ENCODE peak calls at places on chromosome 2, in nine cellular contexts. I is suprapubic skin, J is heart left ventricle, T is esophagus muscularis mucosa, A is body of pancreas, L is transverse colon, B is aorta, C is pancreas, X is IMR-90. D is an unnamed sample. For H3K27me3 and H3K4me1, the result is how much of the 10 kb centered on the place peaks cover.

GRCh38 chr2:137748533-137748932 is 215.7 kb upstream of the HNMT start:
- DNase-seq in I (no peak), J (no peak), T (no peak), A (no peak), L (no peak), B (no peak), C (no peak), X (no peak), D (no peak)

GRCh38 chr2:63537306-63537705 is 51.0 kb downstream of the WDPCP start:
- DNase-seq in I (no peak), J (no peak), T (no peak), A (no peak), L (no peak), B (no peak), C (no peak), X (peak), D (no peak)

GRCh38 chr2:63861220-63861822 is 19.6 kb downstream of the UGP2 start:
- DNase-seq in I (no peak), J (peak), T (no peak), A (peak), L (peak), B (no peak), C (no peak), X (peak), D (peak)

GRCh38 chr2:121363632-121364420 is 78.8 kb upstream of the TFCP2L1 start:
- DNase-seq in I (no peak), J (no peak), T (no peak), A (no peak), L (peak), B (no peak), C (no peak), X (peak), D (no peak)

GRCh38 chr2:197838036-197838435 is 33.6 kb downstream of the PLCL1 start:
- DNase-seq in I (no peak), J (no peak), T (no peak), A (no peak), L (no peak), B (no peak), C (no peak), X (peak), D (no peak)

GRCh38 chr2:241137276-241138190 is 11.7 kb downstream of the PASK start:
- DNase-seq in I (no peak), J (no peak), T (no peak), A (no peak), L (no peak), B (peak), C (no peak), X (no peak), D (no peak)

GRCh38 chr2:105712981-105713596 is 31.6 kb upstream of the NCK2 start:
- DNase-seq in I (no peak), J (no peak), T (peak), A (no peak), L (no peak), B (no peak), C (no peak), X (peak), D (no peak)

GRCh38 chr2:19264847-19265246 is 93.6 kb downstream of the OSR1 start:
- DNase-seq in I (no peak), J (no peak), T (no peak), A (no peak), L (no peak), B (no peak), C (no peak), X (no peak), D (no peak)

GRCh38 chr2:118269408-118270051 is 181.3 kb downstream of the INSIG2 start:
- DNase-seq in I (no peak), J (no peak), T (peak), A (no peak), L (no peak), B (no peak), C (no peak), X (no peak), D (no peak)

GRCh38 chr2:195601361-195601760 is 55.7 kb upstream of the SLC39A10 start:
- DNase-seq in I (no peak), J (no peak), T (no peak), A (no peak), L (no peak), B (no peak), C (no peak), X (peak), D (no peak)

GRCh38 chr2:162126145-162126926 is 25.7 kb downstream of the GCG start:
- DNase-seq in I (no peak), J (no peak), T (no peak), A (no peak), L (no peak), B (no peak), C (no peak), X (peak), D (peak)

GRCh38 chr2:29253495-29253894 is 138.3 kb downstream of the CLIP4 start:
- DNase-seq in I (peak), J (no peak), T (no peak), A (peak), L (no peak), B (no peak), C (no peak), X (no peak), D (no peak)

GRCh38 chr2:181570833-181571661 is 85.9 kb downstream of the CERKL start:
- DNase-seq in I (no peak), J (no peak), T (no peak), A (no peak), L (no peak), B (no peak), C (no peak), X (peak), D (no peak)

GRCh38 chr2:175275499-175275898 is 94.0 kb upstream of the ATP5MC3 start:
- DNase-seq in I (no peak), J (no peak), T (no peak), A (no peak), L (no peak), B (no peak), C (no peak), X (no peak), D (no peak)

GRCh38 chr2:163719278-163719677 is 16.5 kb downstream of the FIGN start:
- DNase-seq in I (no peak), J (no peak), T (no peak), A (no peak), L (no peak), B (no peak), C (no peak), X (no peak), D (no peak)

GRCh38 chr2:9249036-9249800 is 42.6 kb downstream of the ASAP2 start:
- DNase-seq in I (no peak), J (no peak), T (no peak), A (no peak), L (peak), B (no peak), C (no peak), X (peak), D (no peak)

GRCh38 chr2:172539767-172540166 is 16.1 kb upstream of the PDK1 start:
- DNase-seq in I (no peak), J (no peak), T (no peak), A (no peak), L (no peak), B (no peak), C (no peak), X (no peak), D (no peak)

GRCh38 chr2:134371041-134371440 is 117.2 kb downstream of the MGAT5 start:
- DNase-seq in I (no peak), J (no peak), T (no peak), A (no peak), L (no peak), B (no peak), C (no peak), X (no peak), D (no peak)

GRCh38 chr2:215218587-215219577 is 80.5 kb upstream of the ABCA12 start:
- DNase-seq in I (no peak), J (no peak), T (no peak), A (no peak), L (no peak), B (no peak), C (peak), X (no peak), D (no peak)

GRCh38 chr2:285506-285905 is 2.4 kb downstream of the ALKAL2 start:
- DNase-seq in I (no peak), J (no peak), T (no peak), A (no peak), L (no peak), B (no peak), C (no peak), X (peak), D (no peak)

GRCh38 chr2:83695037-83695436 is 764.0 kb downstream of the SUCLG1 start:
- DNase-seq in I (no peak), J (no peak), T (no peak), A (no peak), L (no peak), B (no peak), C (peak), X (no peak), D (no peak)

GRCh38 chr2:7887441-7887840 is 794.4 kb upstream of the ID2 start:
- DNase-seq in I (no peak), J (no peak), T (peak), A (no peak), L (no peak), B (no peak), C (no peak), X (no peak), D (no peak)

GRCh38 chr2:20666364-20667150 is at the start of gene GDF7:
- DNase-seq in I (no peak), J (peak), T (no peak), A (peak), L (peak), B (peak), C (peak), X (no peak), D (peak)

GRCh38 chr2:39107724-39108273 is 13.1 kb downstream of the SOS1 start:
- DNase-seq in I (no peak), J (no peak), T (no peak), A (no peak), L (no peak), B (no peak), C (no peak), X (no peak), D (no peak)

GRCh38 chr2:127669056-127669455 is 6.3 kb downstream of the LIMS2 start:
- DNase-seq in I (no peak), J (no peak), T (no peak), A (no peak), L (no peak), B (no peak), C (no peak), X (no peak), D (no peak)

GRCh38 chr2:70964596-70965386 is 13.6 kb upstream of the ANKRD53 start:
- DNase-seq in I (peak), J (peak), T (peak), A (peak), L (peak), B (peak), C (peak), X (peak), D (peak)

GRCh38 chr2:25230626-25231311 is 62.4 kb upstream of the POMC start:
- DNase-seq in I (no peak), J (no peak), T (no peak), A (peak), L (no peak), B (no peak), C (no peak), X (no peak), D (no peak)

GRCh38 chr2:112793449-112793978 is 9.2 kb upstream of the IL1A start:
- DNase-seq in I (no peak), J (no peak), T (no peak), A (no peak), L (no peak), B (no peak), C (no peak), X (peak), D (no peak)
- H3K27ac ChIP-seq in I (no peak), J (no peak), T (peak), A (peak), L (no peak), B (no peak), C (no peak), X (peak), D (no peak)

GRCh38 chr2:44972771-44973535 is 31.5 kb downstream of the SIX3 start:
- DNase-seq in I (peak), J (no peak), T (no peak), A (no peak), L (no peak), B (no peak), C (no peak), X (no peak), D (no peak)
- H3K27me3 ChIP-seq in I (under half), J (under half), T (under half), A (under half), L (under half), B (under half), C (under half), X (under half), D (under half)

DNA sequence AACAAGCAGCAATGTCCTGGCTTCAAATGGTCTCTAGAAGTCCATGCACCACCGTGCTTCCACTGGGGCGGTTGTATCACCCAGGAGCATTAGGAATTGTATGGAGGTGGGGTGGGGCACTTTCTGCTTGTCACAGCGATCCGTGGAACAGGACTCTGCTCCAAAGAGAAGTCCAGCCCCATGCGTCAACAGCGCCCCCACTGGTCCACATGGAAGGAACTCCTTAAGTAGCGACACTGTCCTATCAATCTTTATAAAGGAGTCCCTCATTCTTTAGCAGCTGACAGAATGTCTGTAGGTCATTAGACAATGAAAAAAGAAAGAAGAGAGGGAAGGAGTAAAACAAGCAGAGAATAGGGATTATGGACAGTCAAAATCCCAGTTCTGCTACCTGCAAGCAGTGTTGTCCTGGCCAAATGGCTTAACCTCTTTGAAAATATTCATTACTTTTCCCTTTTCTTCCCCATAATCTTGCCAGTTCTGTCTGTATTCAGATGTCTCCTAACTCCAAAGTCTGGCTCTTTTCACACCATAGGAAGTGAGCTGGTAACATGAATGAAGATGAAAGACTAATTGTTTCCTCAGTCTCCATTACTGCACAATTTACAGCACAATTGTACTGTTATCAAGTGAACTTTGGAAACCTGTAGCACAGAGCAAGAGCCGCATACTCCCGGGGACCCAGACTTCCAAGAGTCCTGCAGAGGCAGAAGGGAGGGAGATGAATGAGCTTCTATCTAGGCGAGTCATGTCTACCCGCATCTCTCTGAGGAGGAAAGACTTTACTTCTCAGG is 9.9 kb downstream of the NFE2L2 start:
- DNase-seq in I (no peak), J (no peak), T (no peak), A (peak), L (peak), B (no peak), C (no peak), X (peak), D (no peak)
- H3K4me1 ChIP-seq in I (half or more), J (half or more), T (half or more), A (half or more), L (half or more), B (under half), C (half or more), X (under half), D (under half)

GRCh38 chr2:219769044-219770030 is 141.9 kb downstream of the SLC4A3 start:
- DNase-seq in I (no peak), J (peak), T (no peak), A (no peak), L (no peak), B (no peak), C (no peak), X (peak), D (peak)
- H3K27ac ChIP-seq in I (no peak), J (peak), T (no peak), A (no peak), L (no peak), B (no peak), C (no peak), X (no peak), D (no peak)

GRCh38 chr2:26855516-26855915 is 7.6 kb downstream of the DPYSL5 start:
- DNase-seq in I (no peak), J (no peak), T (peak), A (no peak), L (no peak), B (no peak), C (no peak), X (no peak), D (no peak)
- H3K27me3 ChIP-seq in I (half or more), J (under half), T (under half), A (under half), L (half or more), B (under half), C (under half), X (under half), D (under half)

D was measured in uterus.